ENCODE peak calls at places on chromosomes 4 and X, in seven cellular contexts. Y is SK-N-SH, V is K562, I is Panc1, D is HepG2, X is GM12878, W is H1. S is an unnamed sample.

GRCh38 chr4:73259552-73260140 is 1.0 kb upstream of the ANKRD17 start:
- DNase-seq in Y (no peak), I (no peak), D (peak; percentile 9), V (peak; percentile 42), X (no peak), W (no peak), S (no peak)

GRCh38 chr4:76035799-76036389 is at the start of gene CXCL11:
- DNase-seq in W (no peak), V (no peak), I (no peak), D (no peak), X (no peak), Y (no peak), S (no peak)

GRCh38 chr4:123398151-123398802 is 1.7 kb downstream of the SPRY1 start:
- DNase-seq in W (peak; percentile 80), I (no peak), Y (peak; percentile 89), D (no peak), X (no peak), V (peak; percentile 51), S (peak; percentile 22)

GRCh38 chrX:2484721-2485459 is 15.9 kb downstream of the DHRSX start:
- DNase-seq in I (no peak), D (no peak), V (no peak), X (no peak), Y (no peak), W (no peak), S (no peak)

GRCh38 chr4:167321299-167321698 is 87.0 kb upstream of the SPOCK3 start:
- DNase-seq in D (no peak), V (no peak), X (no peak), W (no peak), Y (no peak), I (no peak), S (no peak)

GRCh38 chr4:47143261-47143660 is 111.9 kb downstream of the GABRB1 start:
- DNase-seq in I (no peak), D (no peak), X (no peak), Y (no peak), V (no peak), W (no peak), S (no peak)

GRCh38 chr4:99334880-99335279 is 13.7 kb upstream of the ADH1B start:
- DNase-seq in Y (no peak), X (no peak), D (no peak), I (no peak), V (no peak), W (no peak), S (no peak)

GRCh38 chr4:89715611-89716010 is 121.3 kb downstream of the SNCA start:
- DNase-seq in W (no peak), I (no peak), Y (no peak), X (no peak), D (no peak), V (no peak), S (no peak)

GRCh38 chr4:78510108-78510507 is 41.5 kb upstream of the ANXA3 start:
- DNase-seq in W (no peak), V (no peak), X (no peak), Y (no peak), D (no peak), I (no peak), S (no peak)

GRCh38 chr4:10178763-10179162 is 62.2 kb upstream of the WDR1 start:
- DNase-seq in I (no peak), W (no peak), X (no peak), Y (no peak), D (no peak), V (no peak), S (no peak)

GRCh38 chrX:53263597-53264094 is 17.7 kb downstream of the IQSEC2 start:
- DNase-seq in I (peak; percentile 59), D (no peak), W (no peak), V (peak; percentile 85), X (no peak), Y (no peak), S (peak; percentile 59)

GRCh38 chr4:184170996-184171395 is 46.7 kb downstream of the ENPP6 start:
- DNase-seq in D (no peak), V (no peak), W (no peak), I (no peak), Y (no peak), X (no peak), S (no peak)

GRCh38 chrX:12153317-12153716 is 15.0 kb downstream of the FRMPD4 start:
- DNase-seq in I (no peak), X (no peak), Y (no peak), D (no peak), W (no peak), V (no peak), S (no peak)

GRCh38 chr4:101286663-101287062 is 60.7 kb downstream of the PPP3CA start:
- DNase-seq in D (no peak), V (no peak), Y (no peak), W (no peak), X (no peak), I (no peak), S (no peak)

GRCh38 chr4:95637047-95637600 is 88.4 kb upstream of the UNC5C start:
- DNase-seq in I (no peak), Y (peak; percentile 42), X (no peak), W (no peak), V (no peak), D (no peak), S (no peak)

GRCh38 chrX:15781964-15782711 is 8.1 kb upstream of the ZRSR2 start:
- DNase-seq in D (no peak), V (no peak), W (no peak), I (no peak), Y (no peak), X (peak; percentile 57), S (no peak)

GRCh38 chr4:54017974-54018373 is 46.4 kb downstream of the CHIC2 start:
- DNase-seq in V (no peak), X (no peak), D (no peak), I (no peak), W (no peak), Y (no peak), S (no peak)

GRCh38 chr4:54017308-54017707 is 47.1 kb downstream of the CHIC2 start:
- DNase-seq in W (no peak), I (no peak), X (no peak), D (no peak), Y (no peak), V (no peak), S (no peak)

GRCh38 chr4:54014761-54015160 is 49.6 kb downstream of the CHIC2 start:
- DNase-seq in Y (no peak), X (no peak), D (no peak), V (no peak), I (no peak), W (no peak), S (no peak)

GRCh38 chr4:54015421-54016065 is 48.9 kb downstream of the CHIC2 start:
- DNase-seq in Y (no peak), X (no peak), V (no peak), W (no peak), I (no peak), D (no peak), S (no peak)

GRCh38 chr4:54016504-54016903 is 47.9 kb downstream of the CHIC2 start:
- DNase-seq in I (no peak), X (no peak), Y (no peak), V (no peak), W (no peak), D (no peak), S (no peak)
- TF ChIP-seq SIN3A in I (no peak), X (no peak), Y (no peak), V (no peak), W (no peak), D (no peak), S (no peak)

DNA sequence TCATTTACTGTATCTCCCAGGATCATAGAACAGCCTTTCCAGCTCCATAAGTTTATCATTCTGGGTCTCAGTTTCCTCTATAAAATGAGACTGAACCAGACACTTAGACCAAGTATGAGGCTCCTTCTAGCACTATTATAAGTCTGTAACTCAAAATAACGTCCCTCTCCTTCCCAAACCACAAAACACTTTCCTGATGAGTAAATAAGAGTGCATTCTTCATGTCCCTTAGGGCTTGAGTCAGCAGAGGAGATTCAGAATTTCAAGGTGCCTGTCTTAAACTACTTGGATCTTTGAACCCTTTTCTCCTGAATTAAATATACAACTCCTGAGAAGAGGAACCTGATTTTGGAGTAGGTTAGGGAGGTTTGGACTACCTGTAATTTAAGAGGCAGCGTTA is 62.6 kb downstream of the GLRA2 start:
- DNase-seq in I (no peak), Y (no peak), X (no peak), V (no peak), W (no peak), D (no peak), S (no peak)
- TF ChIP-seq SIN3A in I (no peak), Y (no peak), X (no peak), V (no peak), W (no peak), D (no peak), S (no peak)

DNA sequence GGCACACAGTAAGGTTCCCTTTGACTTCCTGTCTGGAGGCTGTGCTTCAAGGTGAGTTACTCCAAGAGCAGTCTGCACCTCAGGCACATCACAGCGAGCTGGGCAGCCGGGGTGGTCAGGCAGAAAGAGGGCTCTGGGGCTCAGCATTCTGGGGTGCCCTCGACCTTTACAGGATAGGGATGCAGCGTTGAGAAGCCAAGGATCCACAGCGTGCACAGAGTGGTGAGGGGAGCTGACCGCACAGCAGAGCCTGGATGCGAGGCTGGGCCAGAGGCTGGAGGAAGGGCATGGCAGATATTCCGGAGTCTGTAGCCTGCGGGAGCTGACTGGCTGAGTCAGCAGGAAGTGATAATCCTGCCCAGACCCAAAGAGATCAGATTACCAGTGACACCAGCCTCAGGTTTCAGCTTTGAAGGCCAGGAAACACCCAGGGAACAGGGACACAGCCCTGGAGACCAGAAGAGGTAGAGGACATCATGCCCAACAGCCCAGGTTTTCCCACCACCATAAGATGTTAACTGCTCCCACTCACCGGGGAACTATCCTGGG is 38.4 kb upstream of the PDLIM3 start:
- DNase-seq in W (peak; percentile 57), D (peak; percentile 58), I (no peak), Y (peak; percentile 36), V (peak; percentile 80), X (no peak), S (peak; percentile 91)
- TF ChIP-seq SIN3A in W (no peak), D (no peak), I (no peak), Y (no peak), V (no peak), X (no peak), S (peak; percentile 33)

DNA sequence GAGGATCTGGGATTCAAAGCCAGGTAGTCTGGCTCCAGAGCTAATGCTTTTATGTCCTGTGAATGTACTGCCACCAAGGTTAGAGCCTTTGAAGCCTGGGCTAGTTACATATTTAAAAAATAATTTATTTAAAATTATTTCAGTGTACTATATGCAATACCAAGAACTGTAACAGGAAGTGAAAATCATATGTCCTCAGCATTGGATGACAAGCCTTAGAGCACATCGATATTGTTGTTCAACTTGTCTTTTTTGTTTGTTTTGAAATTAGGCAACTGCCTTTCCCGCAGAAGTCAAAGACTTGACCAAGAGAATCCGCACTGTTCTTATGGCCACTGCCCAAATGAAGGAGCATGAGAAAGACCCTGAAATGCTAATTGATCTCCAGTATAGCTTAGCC is 73.1 kb upstream of the IL13RA1 start:
- DNase-seq in V (no peak), W (no peak), D (no peak), Y (no peak), X (no peak), I (no peak), S (no peak)
- TF ChIP-seq SIN3A in V (no peak), W (no peak), D (no peak), Y (no peak), X (no peak), I (no peak), S (no peak)

DNA sequence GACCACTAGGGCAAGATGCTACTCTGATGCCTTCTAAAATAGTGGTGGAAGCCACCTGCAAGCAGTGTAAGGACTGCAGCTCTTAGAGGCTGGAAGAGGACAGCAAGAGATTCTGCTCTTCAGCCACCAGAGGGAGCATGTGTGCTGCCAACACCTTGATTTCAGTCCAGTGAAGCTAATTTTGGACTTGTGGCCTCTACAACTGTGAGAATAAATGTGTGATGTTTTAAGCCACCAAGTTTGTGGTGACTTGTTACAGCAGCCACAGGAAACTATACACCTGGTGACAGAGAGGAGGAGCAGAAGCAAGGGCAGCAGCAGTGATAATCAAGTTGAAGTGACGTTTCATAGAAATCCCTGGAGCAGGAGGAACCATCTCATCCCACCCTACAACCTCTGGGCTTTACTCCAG is 55.9 kb downstream of the FGFBP1 start:
- DNase-seq in I (peak; percentile 65), W (peak; percentile 51), D (peak; percentile 64), X (peak; percentile 64), Y (peak; percentile 57), V (peak; percentile 70), S (peak; percentile 79)
- TF ChIP-seq SIN3A in I (no peak), W (no peak), D (no peak), X (no peak), Y (no peak), V (no peak), S (no peak)

S was measured in HCT116.